ENCODE peak calls at places on chromosomes 4 and X, in five cellular contexts. A is effector memory CD4-positive, alpha-beta T cell; P is pancreas; S is tibial artery; H is lower lobe of right lung. Z is an unnamed sample.

GRCh38 chr4:159178147-159178541 is 75.3 kb downstream of the RAPGEF2 start:
- DNase-seq in A (no peak), P (no peak), S (no peak), H (no peak), Z (no peak)

GRCh38 chr4:152052431-152053057 is 291.7 kb upstream of the GATB start:
- DNase-seq in A (no peak), P (no peak), S (no peak), H (no peak), Z (no peak)

GRCh38 chr4:42570221-42570620 is 86.7 kb downstream of the ATP8A1 start:
- DNase-seq in A (no peak), P (peak; percentile 73), S (peak; percentile 69), H (peak; percentile 66), Z (no peak)

GRCh38 chr4:144845411-144845810 is 199.5 kb downstream of the HHIP start:
- DNase-seq in A (no peak), P (no peak), S (no peak), H (no peak), Z (no peak)

GRCh38 chr4:159837071-159837470 is 734.2 kb downstream of the RAPGEF2 start:
- DNase-seq in A (no peak), P (no peak), S (no peak), H (no peak), Z (no peak)

GRCh38 chr4:25439913-25440477 is 62.9 kb downstream of the ANAPC4 start:
- DNase-seq in A (no peak), P (peak; percentile 66), S (peak; percentile 61), H (no peak), Z (no peak)

GRCh38 chr4:16443504-16444088 is 217.3 kb upstream of the TAPT1 start:
- DNase-seq in A (no peak), P (no peak), S (no peak), H (no peak), Z (no peak)

GRCh38 chrX:11758400-11759171 is 549 bp downstream of the MSL3 start:
- DNase-seq in A (peak; percentile 80), P (peak; percentile 85), S (peak; percentile 91), H (peak; percentile 93), Z (peak; percentile 89)

GRCh38 chr4:1756079-1756478 is 34.8 kb downstream of the TACC3 start:
- DNase-seq in A (no peak), P (no peak), S (no peak), H (no peak), Z (no peak)

GRCh38 chr4:98181815-98182214 is 38.5 kb upstream of the STPG2 start:
- DNase-seq in A (no peak), P (no peak), S (no peak), H (no peak), Z (no peak)

GRCh38 chr4:73617256-73617655 is 3.0 kb downstream of the RASSF6 start:
- DNase-seq in A (no peak), P (no peak), S (no peak), H (no peak), Z (no peak)

GRCh38 chr4:103778221-103778620 is 58.4 kb upstream of the TACR3 start:
- DNase-seq in A (no peak), P (no peak), S (no peak), H (no peak), Z (no peak)

GRCh38 chrX:134716620-134717012 is 58.3 kb upstream of the PLAC1 start:
- DNase-seq in A (no peak), P (no peak), S (no peak), H (no peak), Z (no peak)

GRCh38 chr4:183241322-183241640 is 78.8 kb downstream of the CLDN22 start:
- DNase-seq in A (no peak), P (peak; percentile 38), S (no peak), H (no peak), Z (no peak)

GRCh38 chrX:51435101-51435500 is 61.3 kb downstream of the NUDT11 start:
- DNase-seq in A (no peak), P (no peak), S (no peak), H (no peak), Z (no peak)

GRCh38 chr4:80471701-80472100 is 136.2 kb downstream of the CFAP299 start:
- DNase-seq in A (no peak), P (peak; percentile 27), S (no peak), H (peak; percentile 63), Z (no peak)

GRCh38 chrX:9352683-9353430 is 112.0 kb upstream of the TBL1X start:
- DNase-seq in A (no peak), P (no peak), S (no peak), H (peak; percentile 55), Z (peak; percentile 17)

GRCh38 chr4:73899321-73899720 is 30.1 kb downstream of the CXCL1 start:
- DNase-seq in A (no peak), P (no peak), S (no peak), H (no peak), Z (no peak)

GRCh38 chrX:108439961-108440696 is 491 bp downstream of the COL4A5 start:
- DNase-seq in A (no peak), P (peak; percentile 8), S (peak; percentile 47), H (peak; percentile 30), Z (no peak)

GRCh38 chr4:1635452-1635851 is 48.7 kb downstream of the FAM53A start:
- DNase-seq in A (no peak), P (no peak), S (no peak), H (no peak), Z (no peak)

GRCh38 chr4:112284166-112284565 is 1.5 kb downstream of the TIFA start:
- DNase-seq in A (no peak), P (no peak), S (no peak), H (no peak), Z (no peak)

GRCh38 chr4:19300213-19300612 is 951.5 kb upstream of the SLIT2 start:
- DNase-seq in A (no peak), P (no peak), S (no peak), H (no peak), Z (no peak)

GRCh38 chr4:38193464-38193863 is 233.3 kb downstream of the PTTG2 start:
- DNase-seq in A (no peak), P (no peak), S (no peak), H (no peak), Z (no peak)

GRCh38 chr4:10124167-10124930 is 7.8 kb upstream of the WDR1 start:
- DNase-seq in A (no peak), P (no peak), S (no peak), H (no peak), Z (no peak)

GRCh38 chr4:155818639-155819038 is 47.4 kb downstream of the ASIC5 start:
- DNase-seq in A (no peak), P (no peak), S (no peak), H (no peak), Z (no peak)

GRCh38 chrX:31036895-31037294 is 34.9 kb downstream of the FTHL17 start:
- DNase-seq in A (no peak), P (peak; percentile 60), S (peak; percentile 64), H (peak; percentile 43), Z (no peak)

GRCh38 chrX:101659601-101660063 is at the start of gene ARMCX2:
- DNase-seq in A (no peak), P (peak; percentile 39), S (peak; percentile 79), H (peak; percentile 59), Z (no peak)

GRCh38 chr4:180418819-180419531 is 1824.2 kb upstream of the TENM3 start:
- DNase-seq in A (no peak), P (no peak), S (no peak), H (no peak), Z (no peak)

GRCh38 chr4:145781306-145781705 is 101.4 kb downstream of the C4orf51 start:
- DNase-seq in A (no peak), P (no peak), S (no peak), H (no peak), Z (no peak)

GRCh38 chr4:76562851-76563803 is 128.1 kb downstream of the SHROOM3 start:
- DNase-seq in A (no peak), P (no peak), S (no peak), H (no peak), Z (no peak)
- H3K4me1 ChIP-seq in A (no peaks in the 10 kb centered on the region), P (no peaks in the 10 kb centered on the region), S (peaks cover 38% of the 10 kb centered on the region), H (no peaks in the 10 kb centered on the region), Z (no peaks in the 10 kb centered on the region)

DNA sequence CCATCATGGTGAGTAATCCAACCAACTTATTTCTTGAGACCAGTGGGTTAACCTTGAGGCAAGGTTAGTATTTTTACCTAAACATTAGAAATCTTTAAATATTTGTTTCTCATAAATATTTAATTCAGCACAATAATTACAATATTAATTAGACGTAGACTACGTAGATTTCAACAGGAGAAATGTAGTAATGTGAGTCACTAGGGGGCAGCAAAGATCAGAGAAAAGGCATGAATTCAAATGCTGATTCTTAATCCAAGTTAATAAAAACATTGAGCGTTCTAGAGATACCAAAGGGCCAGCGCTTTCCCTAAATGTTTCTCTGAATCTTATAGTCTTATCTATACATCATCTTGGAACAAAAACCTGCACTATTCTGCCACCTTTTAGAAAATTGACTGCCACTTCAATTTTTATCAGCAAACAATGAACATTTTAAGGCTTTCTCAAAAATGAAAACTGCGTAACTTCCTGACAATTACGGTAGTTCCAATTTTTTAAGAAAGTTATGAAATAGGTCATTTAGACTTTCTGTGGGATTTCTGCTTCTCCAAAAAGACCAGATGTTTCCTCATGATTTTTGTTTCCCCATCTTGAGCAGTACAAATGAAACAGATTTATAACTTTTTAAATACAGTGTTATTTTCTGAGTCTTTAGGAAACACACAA is 180.7 kb downstream of the GASK1B start:
- DNase-seq in A (no peak), P (peak; percentile 32), S (no peak), H (no peak), Z (peak; percentile 20)
- H3K4me3 ChIP-seq in A (no peak overlapping the region), P (peak overlapping the region; percentile 18), S (peak overlapping the region; percentile 34), H (peak overlapping the region; percentile 38), Z (peak overlapping the region; percentile 19)

GRCh38 chr4:128025319-128025718 is 35.8 kb upstream of the LARP1B start:
- DNase-seq in A (no peak), P (no peak), S (no peak), H (no peak), Z (no peak)
- H3K36me3 ChIP-seq in A (peaks cover 8% of the 10 kb centered on the region), P (peaks cover 47% of the 10 kb centered on the region), S (peaks cover 83% of the 10 kb centered on the region), H (peaks cover 89% of the 10 kb centered on the region), Z (peaks cover 44% of the 10 kb centered on the region)

DNA sequence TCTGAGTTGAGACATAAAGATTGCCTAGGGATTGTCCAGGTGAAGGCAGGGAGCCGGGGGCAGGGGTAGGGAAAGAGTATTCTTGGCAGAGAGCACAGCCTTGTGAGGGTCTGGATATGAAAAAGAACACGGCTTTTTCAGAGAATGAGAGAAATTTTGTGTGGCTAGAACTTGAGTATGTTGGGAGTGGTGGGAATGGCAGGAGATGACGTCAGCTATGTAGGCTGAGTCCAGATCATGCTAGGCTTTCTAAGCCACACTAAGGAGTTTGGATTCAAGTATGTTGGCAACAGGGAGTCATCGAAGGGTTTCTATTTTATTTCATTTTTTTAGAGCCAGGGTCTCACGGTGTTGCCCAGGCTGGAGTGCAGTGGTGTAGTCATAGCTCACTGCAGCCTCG is 40.0 kb downstream of the SH2D1A start:
- DNase-seq in A (no peak), P (no peak), S (no peak), H (no peak), Z (no peak)
- H3K4me1 ChIP-seq in A (no peaks in the 10 kb centered on the region), P (no peaks in the 10 kb centered on the region), S (no peaks in the 10 kb centered on the region), H (no peaks in the 10 kb centered on the region), Z (no peaks in the 10 kb centered on the region)

GRCh38 chrX:49041683-49042529 is 1.3 kb downstream of the TFE3 start:
- DNase-seq in A (no peak), P (no peak), S (no peak), H (no peak), Z (peak; percentile 21)
- H3K4me3 ChIP-seq in A (peak overlapping the region; percentile 61), P (peak overlapping the region; percentile 63), S (peak overlapping the region; percentile 65), H (peak overlapping the region; percentile 72), Z (peak overlapping the region; percentile 54)

DNA sequence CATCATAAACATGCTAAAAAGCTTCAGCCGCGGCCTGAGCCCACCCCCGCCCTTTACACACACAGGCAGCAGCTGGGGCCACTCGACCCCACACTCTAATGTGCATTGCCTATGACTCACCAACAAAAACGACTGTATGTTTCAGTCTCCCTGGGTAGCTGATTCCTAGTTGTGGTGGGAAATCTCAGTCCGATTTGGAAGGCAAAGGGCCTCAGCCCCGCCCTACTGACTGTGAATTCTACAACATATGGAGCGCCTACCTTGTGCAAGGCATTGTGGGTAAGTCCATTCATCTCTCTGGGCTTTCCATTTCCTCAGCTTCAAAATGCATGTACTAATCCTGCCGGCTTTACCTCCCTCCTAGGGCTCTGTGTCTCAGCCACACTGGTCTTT is 60.2 kb downstream of the RTL9 start:
- DNase-seq in A (no peak), P (no peak), S (no peak), H (no peak), Z (no peak)
- H3K36me3 ChIP-seq in A (no peaks in the 10 kb centered on the region), P (no peaks in the 10 kb centered on the region), S (no peaks in the 10 kb centered on the region), H (no peaks in the 10 kb centered on the region), Z (no peaks in the 10 kb centered on the region)

Z was measured in naive thymus-derived CD4-positive, alpha-beta T cell.